ENCODE peak calls at places on chromosomes 13 and 19, in five cellular contexts. T, V, Y, S and W are unnamed samples.

GRCh38 chr13:105972811-105973590 is 562.5 kb downstream of the EFNB2 start:
- DNase-seq in T (no peak), V (no peak), Y (no peak), S (no peak), W (no peak)

GRCh38 chr13:74891610-74892009 is 590.4 kb downstream of the TBC1D4 start:
- DNase-seq in T (peak), V (no peak), Y (no peak), S (no peak), W (no peak)

GRCh38 chr19:18417250-18418033 is 1.8 kb upstream of the SSBP4 start:
- DNase-seq in T (peak), V (peak), Y (peak), S (no peak), W (peak)

GRCh38 chr19:34237283-34237682 is 17.1 kb upstream of the GARRE1 start:
- DNase-seq in T (no peak), V (no peak), Y (no peak), S (no peak), W (no peak)

GRCh38 chr13:71249031-71249430 is 618.0 kb downstream of the DACH1 start:
- DNase-seq in T (no peak), V (no peak), Y (no peak), S (no peak), W (no peak)

GRCh38 chr13:94175076-94175475 is 304.4 kb downstream of the DCT start:
- DNase-seq in T (no peak), V (peak), Y (no peak), S (no peak), W (no peak)

GRCh38 chr19:28794301-28794700 is 418.6 kb downstream of the UQCRFS1 start:
- DNase-seq in T (no peak), V (no peak), Y (no peak), S (no peak), W (no peak)

GRCh38 chr19:29256516-29256915 is 43.6 kb upstream of the UQCRFS1 start:
- DNase-seq in T (no peak), V (no peak), Y (no peak), S (no peak), W (no peak)

GRCh38 chr13:29362849-29363604 is 232.5 kb downstream of the SLC7A1 start:
- DNase-seq in T (peak), V (peak), Y (peak), S (peak), W (peak)

DNA sequence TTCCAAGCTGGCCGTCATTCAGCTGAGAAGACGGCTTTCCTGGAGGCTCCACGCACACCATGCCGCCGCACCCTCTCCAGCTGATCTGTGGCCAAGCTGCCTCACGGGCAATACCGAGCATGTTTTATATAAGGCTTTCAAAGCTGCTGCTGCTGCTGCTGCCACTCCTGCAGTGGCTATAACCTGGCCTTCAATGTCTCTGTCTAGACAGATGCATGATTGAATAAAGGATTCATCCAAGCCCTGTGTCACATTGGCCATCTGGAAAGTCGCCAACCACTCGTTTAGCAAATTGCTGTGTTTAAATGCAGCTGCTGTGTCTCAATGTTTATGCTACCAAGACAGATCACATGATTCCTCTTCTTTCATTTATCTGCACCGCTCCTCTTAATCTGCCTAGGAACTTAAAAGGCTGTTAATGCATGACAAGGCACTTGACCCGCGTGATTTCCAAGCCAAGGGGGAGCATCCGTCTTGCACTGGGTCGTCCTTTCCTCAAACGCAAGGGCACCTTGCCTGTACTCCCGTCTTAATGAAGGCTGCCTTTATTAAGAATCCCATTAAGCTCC is 114.3 kb downstream of the TEX26 start:
- DNase-seq in T (no peak), V (no peak), Y (no peak), S (no peak), W (no peak)
- TF ChIP-seq HDAC2 in T (no peak), V (no peak), Y (no peak), S (no peak), W (no peak)

GRCh38 chr13:86082116-86082515 is 282.9 kb upstream of the SLITRK6 start:
- DNase-seq in T (no peak), V (no peak), Y (no peak), S (no peak), W (no peak)

GRCh38 chr13:86085890-86086289 is 286.7 kb upstream of the SLITRK6 start:
- DNase-seq in T (peak), V (no peak), Y (no peak), S (no peak), W (no peak)

GRCh38 chr13:86087241-86087640 is 288.0 kb upstream of the SLITRK6 start:
- DNase-seq in T (no peak), V (no peak), Y (no peak), S (no peak), W (no peak)
- TF ChIP-seq HDAC2 in T (no peak), V (no peak), Y (no peak), S (no peak), W (no peak)

GRCh38 chr19:35718345-35719041 is 690 bp downstream of the KMT2B start:
- DNase-seq in T (peak), V (no peak), Y (peak), S (no peak), W (peak)
- TF ChIP-seq HDAC2 in T (no peak), V (no peak), Y (peak), S (no peak), W (no peak)

DNA sequence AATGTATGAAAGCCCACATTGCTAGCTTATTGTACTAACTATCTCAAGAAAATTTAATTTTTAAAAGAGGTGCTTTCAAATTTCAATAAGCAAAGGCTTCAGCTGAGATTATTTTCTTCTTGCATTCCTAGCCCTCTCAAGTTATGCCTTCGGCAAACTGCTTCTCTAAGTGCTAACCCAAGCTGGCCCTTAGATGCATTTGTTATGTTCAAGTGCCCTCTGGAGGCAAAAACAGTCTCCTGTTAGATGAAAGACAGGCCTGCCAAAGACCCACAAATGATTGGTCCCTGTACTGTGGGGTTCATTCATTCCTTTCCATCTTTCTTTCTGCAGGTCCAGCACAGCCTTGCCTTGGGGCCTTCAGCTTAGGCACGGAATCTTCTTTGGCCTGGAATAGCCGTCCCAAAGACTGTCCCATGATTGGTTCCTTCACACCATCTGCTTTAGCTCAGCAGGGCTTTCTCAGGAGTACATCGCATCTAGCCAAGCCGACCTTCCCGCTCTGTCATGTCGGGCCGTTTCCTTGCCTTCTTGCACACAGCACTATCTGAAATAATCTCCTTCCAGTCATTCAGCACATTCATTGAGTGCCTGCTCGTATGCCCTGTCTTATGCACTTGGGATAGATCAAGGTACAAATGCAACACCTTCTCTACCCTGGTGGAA is 26.4 kb upstream of the TPTE2 start:
- DNase-seq in T (peak), V (peak), Y (no peak), S (no peak), W (peak)
- TF ChIP-seq HDAC2 in T (no peak), V (no peak), Y (no peak), S (no peak), W (no peak)

GRCh38 chr13:48009298-48009697 is 8.2 kb upstream of the SUCLA2 start:
- DNase-seq in T (peak), V (peak), Y (no peak), S (no peak), W (no peak)
- TF ChIP-seq HDAC2 in T (no peak), V (no peak), Y (no peak), S (no peak), W (no peak)

GRCh38 chr19:4604912-4605311 is 34.4 kb upstream of the TNFAIP8L1 start:
- DNase-seq in T (no peak), V (no peak), Y (no peak), S (no peak), W (no peak)

GRCh38 chr19:4606181-4606580 is 33.1 kb upstream of the TNFAIP8L1 start:
- DNase-seq in T (no peak), V (no peak), Y (no peak), S (no peak), W (no peak)

GRCh38 chr19:4602915-4603314 is 36.4 kb upstream of the TNFAIP8L1 start:
- DNase-seq in T (no peak), V (no peak), Y (no peak), S (no peak), W (no peak)

GRCh38 chr19:4609878-4610511 is 29.3 kb upstream of the TNFAIP8L1 start:
- DNase-seq in T (no peak), V (no peak), Y (peak), S (no peak), W (peak)

DNA sequence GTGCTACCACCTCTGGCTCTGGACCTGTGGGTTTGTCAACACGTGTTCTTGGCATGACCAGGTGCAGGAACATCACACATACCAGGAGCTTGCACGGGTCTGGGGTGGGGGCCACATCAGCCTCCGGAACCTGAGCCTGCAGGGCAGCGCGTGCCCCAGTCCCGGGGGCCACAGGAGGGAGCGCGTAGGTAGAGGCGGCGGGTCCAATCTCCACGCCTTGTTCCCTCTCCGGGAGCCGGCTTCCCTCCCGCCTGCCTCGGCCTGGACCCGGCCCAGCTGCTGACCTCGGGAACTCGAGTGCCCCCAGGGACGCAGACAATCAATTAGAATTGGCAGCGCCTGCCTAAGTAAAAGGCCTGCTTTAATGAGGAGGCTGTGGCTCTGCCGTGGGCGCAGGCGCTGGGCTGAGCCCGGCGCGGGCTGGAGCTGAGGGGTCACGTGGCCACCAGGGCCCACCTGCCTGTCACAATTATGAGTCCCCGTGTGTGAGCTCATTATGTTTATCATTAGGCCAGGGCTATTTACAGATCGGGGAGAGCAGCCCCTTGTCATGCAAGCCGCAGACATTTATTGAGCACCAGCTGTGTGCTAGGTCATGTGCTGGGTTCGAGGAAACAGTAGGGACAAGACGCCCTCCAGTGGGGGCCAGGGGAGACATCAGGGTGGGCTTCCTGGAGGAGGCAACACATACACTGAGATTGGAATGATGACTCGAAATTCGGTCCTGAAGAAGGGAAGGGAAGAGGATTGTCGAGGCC is 32.2 kb upstream of the TNFAIP8L1 start:
- DNase-seq in T (no peak), V (no peak), Y (peak), S (no peak), W (no peak)
- TF ChIP-seq HDAC2 in T (no peak), V (peak), Y (no peak), S (no peak), W (peak)

GRCh38 chr19:9741476-9742171 is 26.9 kb downstream of the ZNF846 start:
- DNase-seq in T (no peak), V (no peak), Y (no peak), S (no peak), W (no peak)
- TF ChIP-seq HDAC2 in T (no peak), V (no peak), Y (no peak), S (no peak), W (no peak)